ENCODE peak calls at places on chromosomes 12 and 14, in nine cellular contexts. N, A, X, E, L, W, V, O and U are unnamed samples.

GRCh38 chr12:94679554-94679953 is 29.2 kb upstream of the TMCC3 start:
- DNase-seq in N (no peak), A (no peak), X (no peak), E (no peak), L (no peak), W (no peak), V (no peak), O (no peak), U (no peak)

GRCh38 chr12:2944401-2945047 is 14.7 kb upstream of the TEAD4 start:
- DNase-seq in N (peak), A (peak), X (peak), E (peak), L (peak), W (peak), V (no peak), O (peak), U (no peak)

GRCh38 chr12:9049520-9050133 is 60.3 kb downstream of the KLRG1 start:
- DNase-seq in N (no peak), A (no peak), X (no peak), E (peak), L (no peak), W (no peak), V (no peak), O (no peak), U (no peak)

GRCh38 chr14:101588990-101589389 is 27.7 kb downstream of the DIO3 start:
- DNase-seq in N (no peak), A (no peak), X (no peak), E (no peak), L (no peak), W (no peak), V (no peak), O (no peak), U (no peak)

GRCh38 chr12:121894633-121895032 is 6.0 kb downstream of the PSMD9 start:
- DNase-seq in N (no peak), A (no peak), X (no peak), E (peak), L (no peak), W (no peak), V (no peak), O (no peak), U (no peak)

GRCh38 chr14:42980419-42980818 is 1373.7 kb downstream of the LRFN5 start:
- DNase-seq in N (no peak), A (no peak), X (no peak), E (peak), L (no peak), W (no peak), V (no peak), O (no peak), U (no peak)

GRCh38 chr14:79596531-79596930 is 614.8 kb downstream of the DIO2 start:
- DNase-seq in N (no peak), A (no peak), X (no peak), E (peak), L (no peak), W (peak), V (no peak), O (no peak), U (no peak)

GRCh38 chr12:3226285-3226684 is 149.1 kb downstream of the TSPAN9 start:
- DNase-seq in N (no peak), A (no peak), X (no peak), E (no peak), L (no peak), W (no peak), V (no peak), O (no peak), U (no peak)

GRCh38 chr12:93802293-93802692 is 125.1 kb downstream of the CRADD start:
- DNase-seq in N (no peak), A (no peak), X (no peak), E (no peak), L (no peak), W (peak), V (no peak), O (no peak), U (no peak)

GRCh38 chr14:101028971-101029667 is 125.6 kb upstream of the RTL1 start:
- DNase-seq in N (no peak), A (no peak), X (no peak), E (no peak), L (no peak), W (no peak), V (no peak), O (no peak), U (no peak)

GRCh38 chr12:120801146-120801545 is 75.5 kb downstream of the ACADS start:
- DNase-seq in N (no peak), A (no peak), X (no peak), E (no peak), L (no peak), W (no peak), V (no peak), O (no peak), U (no peak)

GRCh38 chr14:83867871-83868270 is 1662.1 kb upstream of the FLRT2 start:
- DNase-seq in N (no peak), A (no peak), X (no peak), E (no peak), L (no peak), W (no peak), V (no peak), O (no peak), U (no peak)

GRCh38 chr14:89288114-89288513 is 128.9 kb downstream of the FOXN3 start:
- DNase-seq in N (no peak), A (no peak), X (no peak), E (no peak), L (no peak), W (no peak), V (no peak), O (no peak), U (no peak)

GRCh38 chr14:76121089-76121748 is 30.5 kb upstream of the GPATCH2L start:
- DNase-seq in N (no peak), A (no peak), X (no peak), E (no peak), L (no peak), W (no peak), V (no peak), O (no peak), U (no peak)

GRCh38 chr12:112151766-112152541 is 26.6 kb downstream of the TRAFD1 start:
- DNase-seq in N (no peak), A (peak), X (no peak), E (no peak), L (no peak), W (no peak), V (no peak), O (no peak), U (no peak)

GRCh38 chr14:21070083-21070609 is at the start of gene ARHGEF40:
- DNase-seq in N (peak), A (no peak), X (peak), E (peak), L (no peak), W (peak), V (no peak), O (peak), U (peak)

GRCh38 chr12:1911598-1912575 is 6.6 kb downstream of the CACNA2D4 start:
- DNase-seq in N (no peak), A (peak), X (no peak), E (no peak), L (no peak), W (no peak), V (no peak), O (peak), U (no peak)

GRCh38 chr14:105144666-105145380 is 23.8 kb downstream of the JAG2 start:
- DNase-seq in N (no peak), A (no peak), X (no peak), E (no peak), L (no peak), W (no peak), V (no peak), O (no peak), U (no peak)

GRCh38 chr14:30291216-30291615 is 267.7 kb upstream of the G2E3 start:
- DNase-seq in N (no peak), A (no peak), X (no peak), E (peak), L (no peak), W (peak), V (no peak), O (no peak), U (no peak)

GRCh38 chr14:76091036-76091435 is 60.7 kb upstream of the GPATCH2L start:
- DNase-seq in N (peak), A (no peak), X (no peak), E (no peak), L (no peak), W (no peak), V (no peak), O (peak), U (peak)

GRCh38 chr12:4609071-4609470 is 39.8 kb downstream of the AKAP3 start:
- DNase-seq in N (no peak), A (no peak), X (no peak), E (no peak), L (no peak), W (no peak), V (no peak), O (no peak), U (no peak)

GRCh38 chr14:72503271-72503670 is 390.6 kb downstream of the DPF3 start:
- DNase-seq in N (no peak), A (no peak), X (no peak), E (no peak), L (no peak), W (no peak), V (no peak), O (no peak), U (no peak)

GRCh38 chr12:132194056-132194455 is 49.8 kb downstream of the NOC4L start:
- DNase-seq in N (no peak), A (no peak), X (no peak), E (no peak), L (no peak), W (no peak), V (no peak), O (no peak), U (no peak)

GRCh38 chr12:8078400-8078799 is 3.7 kb upstream of the NECAP1 start:
- DNase-seq in N (no peak), A (no peak), X (no peak), E (peak), L (peak), W (peak), V (no peak), O (no peak), U (no peak)

GRCh38 chr12:108542320-108542719 is 18.7 kb downstream of the SART3 start:
- DNase-seq in N (no peak), A (no peak), X (no peak), E (no peak), L (no peak), W (no peak), V (no peak), O (no peak), U (no peak)

GRCh38 chr14:20434701-20435453 is 1.1 kb downstream of the KLHL33 start:
- DNase-seq in N (peak), A (no peak), X (no peak), E (peak), L (no peak), W (no peak), V (no peak), O (peak), U (peak)

GRCh38 chr12:115294443-115295133 is 610.6 kb upstream of the TBX3 start:
- DNase-seq in N (no peak), A (no peak), X (no peak), E (peak), L (no peak), W (no peak), V (no peak), O (no peak), U (no peak)

GRCh38 chr12:6461401-6462233 is 8.9 kb downstream of the VAMP1 start:
- DNase-seq in N (no peak), A (peak), X (peak), E (no peak), L (no peak), W (no peak), V (peak), O (no peak), U (peak)

GRCh38 chr12:105053116-105053572 is 31.1 kb downstream of the ALDH1L2 start:
- DNase-seq in N (peak), A (peak), X (peak), E (peak), L (peak), W (peak), V (no peak), O (peak), U (peak)

GRCh38 chr14:101977311-101978071 is 13.1 kb downstream of the DYNC1H1 start:
- DNase-seq in N (no peak), A (no peak), X (no peak), E (peak), L (no peak), W (peak), V (no peak), O (no peak), U (no peak)

GRCh38 chr12:109295764-109296425 is 13.2 kb downstream of the FOXN4 start:
- DNase-seq in N (no peak), A (no peak), X (no peak), E (no peak), L (no peak), W (no peak), V (no peak), O (no peak), U (no peak)

GRCh38 chr12:2324375-2324774 is 271.6 kb downstream of the CACNA1C start:
- DNase-seq in N (no peak), A (no peak), X (no peak), E (no peak), L (no peak), W (no peak), V (no peak), O (peak), U (no peak)

GRCh38 chr12:99619389-99620158 is 28.0 kb upstream of the GARIN6 start:
- DNase-seq in N (no peak), A (no peak), X (no peak), E (peak), L (no peak), W (peak), V (no peak), O (no peak), U (no peak)

GRCh38 chr12:91037301-91037700 is 20.5 kb downstream of the KERA start:
- DNase-seq in N (no peak), A (no peak), X (no peak), E (no peak), L (no peak), W (no peak), V (no peak), O (no peak), U (no peak)

GRCh38 chr12:83615152-83615551 is 928.4 kb downstream of the TMTC2 start:
- DNase-seq in N (no peak), A (no peak), X (no peak), E (no peak), L (no peak), W (no peak), V (no peak), O (no peak), U (no peak)